ENCODE peak calls at places on chromosomes 3 and 15, in five cellular contexts. P is mammary epithelial cell, Z is NT2/D1, F is GM23248, V is IMR-90. J is an unnamed sample.

GRCh38 chr3:175186511-175186910 is 327.4 kb downstream of the NAALADL2 start:
- DNase-seq in P (no peak), Z (no peak), F (peak; percentile 2), V (peak; percentile 13), J (peak; percentile 10)

GRCh38 chr15:38042707-38043445 is 108.4 kb downstream of the TMCO5A start:
- DNase-seq in P (no peak), Z (no peak), F (no peak), V (no peak), J (no peak)

GRCh38 chr15:67832965-67833503 is 6.8 kb downstream of the RNU6-1 start:
- DNase-seq in P (no peak), Z (no peak), F (no peak), V (no peak), J (no peak)

GRCh38 chr3:172341482-172342059 is 106.7 kb downstream of the GHSR start:
- DNase-seq in P (peak; percentile 50), Z (peak; percentile 36), F (peak; percentile 71), V (peak; percentile 70), J (peak; percentile 69)

GRCh38 chr3:76063019-76063418 is 277.7 kb upstream of the ZNF717 start:
- DNase-seq in P (peak; percentile 93), Z (no peak), F (peak; percentile 77), V (peak; percentile 82), J (peak; percentile 44)

GRCh38 chr3:8565376-8565775 is 63.8 kb downstream of the LMCD1 start:
- DNase-seq in P (no peak), Z (no peak), F (no peak), V (no peak), J (no peak)

GRCh38 chr3:52065264-52065756 is 8.9 kb upstream of the DUSP7 start:
- DNase-seq in P (peak; percentile 90), Z (no peak), F (no peak), V (no peak), J (no peak)

GRCh38 chr15:39582286-39582976 is 1.6 kb downstream of the THBS1 start:
- DNase-seq in P (peak; percentile 74), Z (no peak), F (peak; percentile 91), V (peak; percentile 73), J (no peak)

GRCh38 chr15:49041406-49041805 is 4.8 kb downstream of the SECISBP2L start:
- DNase-seq in P (peak; percentile 54), Z (no peak), F (peak; percentile 25), V (peak; percentile 28), J (no peak)

GRCh38 chr3:78112266-78112665 is 1072.4 kb downstream of the ROBO2 start:
- DNase-seq in P (no peak), Z (no peak), F (no peak), V (peak; percentile 47), J (no peak)

GRCh38 chr15:40768492-40769309 is 1.1 kb upstream of the C15orf62 start:
- DNase-seq in P (no peak), Z (no peak), F (no peak), V (no peak), J (no peak)
- H3K9ac ChIP-seq in P (no peak overlapping the region), Z (peak overlapping the region; percentile 42), F (no peak overlapping the region), V (no peak overlapping the region), J (no peak overlapping the region)

GRCh38 chr3:160567774-160568173 is 2.4 kb upstream of the KPNA4 start:
- DNase-seq in P (no peak), Z (no peak), F (no peak), V (no peak), J (no peak)
- H3K9ac ChIP-seq in P (no peak overlapping the region), Z (no peak overlapping the region), F (no peak overlapping the region), V (no peak overlapping the region), J (no peak overlapping the region)

GRCh38 chr15:30922469-30923311 is 19.0 kb downstream of the FAN1 start:
- DNase-seq in P (peak; percentile 69), Z (peak; percentile 79), F (peak; percentile 47), V (peak; percentile 50), J (peak; percentile 98)
- H3K9ac ChIP-seq in P (no peak overlapping the region), Z (peak overlapping the region; percentile 56), F (no peak overlapping the region), V (no peak overlapping the region), J (peak overlapping the region; percentile 19)

DNA sequence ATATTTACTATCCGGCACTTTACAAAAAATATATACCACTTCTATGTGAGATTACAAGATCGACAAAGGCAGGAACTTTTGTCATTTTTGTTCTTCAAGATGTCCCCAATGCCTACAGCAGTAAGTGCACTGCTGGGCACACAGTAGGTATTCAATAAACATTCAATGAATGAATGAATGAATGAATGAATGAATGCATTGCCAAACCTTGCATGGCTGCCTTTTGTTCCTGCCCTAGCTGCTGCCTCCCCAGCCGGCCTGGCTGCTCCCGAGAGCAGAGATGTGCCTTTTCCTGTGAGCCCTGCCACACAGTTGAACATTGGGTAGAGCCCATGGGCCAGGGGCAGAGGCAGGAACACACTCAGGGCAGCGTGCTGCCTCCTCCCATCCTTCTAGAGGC is 37.5 kb downstream of the LINGO1 start:
- DNase-seq in P (no peak), Z (no peak), F (no peak), V (no peak), J (no peak)
- H3K9ac ChIP-seq in P (no peak overlapping the region), Z (no peak overlapping the region), F (no peak overlapping the region), V (no peak overlapping the region), J (no peak overlapping the region)

DNA sequence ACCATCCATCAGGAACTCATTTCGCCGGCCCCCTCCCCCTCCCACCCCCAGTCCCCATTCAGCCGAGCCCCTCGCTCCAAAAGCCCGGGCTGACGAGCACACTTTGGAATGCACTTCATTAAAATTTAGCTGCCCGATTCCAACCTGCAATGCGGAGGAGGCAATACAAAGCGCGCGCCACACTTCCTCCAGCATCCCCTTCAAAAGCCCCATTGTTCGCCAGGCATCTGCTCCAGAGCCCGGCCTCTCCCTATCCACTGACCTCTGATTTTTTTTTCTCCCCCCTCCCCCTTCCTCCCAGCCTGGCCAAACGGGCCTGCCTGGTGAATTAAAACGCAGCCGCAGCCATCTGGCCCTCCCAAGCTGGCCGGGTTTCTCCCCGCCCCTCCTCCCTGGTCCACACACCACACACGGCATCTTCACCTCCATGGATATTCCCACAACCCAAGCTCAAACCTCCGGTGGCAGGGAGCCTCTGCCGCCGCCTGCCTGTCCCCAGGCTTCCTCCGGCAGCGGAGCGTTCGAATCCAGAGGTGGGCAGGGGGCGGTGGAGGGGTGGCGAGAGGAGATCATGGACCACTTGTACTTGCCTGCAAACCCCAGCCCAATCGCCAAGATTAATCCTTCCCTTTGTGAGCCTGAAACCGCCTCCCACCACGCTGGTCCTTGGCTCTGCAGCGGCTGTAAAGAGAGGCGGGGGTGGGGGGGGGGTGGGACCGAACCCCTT is 441.3 kb downstream of the MAGI1 start:
- DNase-seq in P (peak; percentile 73), Z (peak; percentile 95), F (peak; percentile 43), V (peak; percentile 54), J (peak; percentile 93)
- H3K9ac ChIP-seq in P (peak overlapping the region; percentile 25), Z (peak overlapping the region; percentile 79), F (no peak overlapping the region), V (no peak overlapping the region), J (peak overlapping the region; percentile 54)